ENCODE peak calls at places on chromosome 12, in seven cellular contexts. Q, S, M, P, A, X and C are unnamed samples.

GRCh38 chr12:56158926-56159461 is 835 bp downstream of the MYL6 start:
- DNase-seq in Q (peak), S (peak), M (no peak), P (peak), A (peak), X (peak), C (no peak)

GRCh38 chr12:66572845-66573244 is 106.0 kb downstream of the GRIP1 start:
- DNase-seq in Q (no peak), S (no peak), M (no peak), P (no peak), A (no peak), X (no peak), C (no peak)

GRCh38 chr12:91685917-91686316 is 459.7 kb downstream of the BTG1 start:
- DNase-seq in Q (no peak), S (peak), M (no peak), P (no peak), A (no peak), X (peak), C (no peak)

GRCh38 chr12:42332301-42332894 is 6.4 kb downstream of the PPHLN1 start:
- DNase-seq in Q (no peak), S (peak), M (no peak), P (no peak), A (peak), X (peak), C (no peak)

GRCh38 chr12:4270016-4270669 is 3.4 kb upstream of the CCND2 start:
- DNase-seq in Q (no peak), S (no peak), M (no peak), P (no peak), A (no peak), X (no peak), C (no peak)

GRCh38 chr12:51941011-51941561 is 10.4 kb upstream of the ACVR1B start:
- DNase-seq in Q (no peak), S (peak), M (no peak), P (no peak), A (peak), X (peak), C (no peak)

GRCh38 chr12:124884587-124885438 is 21.1 kb upstream of the SCARB1 start:
- DNase-seq in Q (no peak), S (no peak), M (no peak), P (no peak), A (no peak), X (no peak), C (no peak)

GRCh38 chr12:121107681-121108080 is 25.0 kb upstream of the P2RX7 start:
- DNase-seq in Q (no peak), S (no peak), M (no peak), P (peak), A (no peak), X (peak), C (no peak)

GRCh38 chr12:131755305-131756113 is 44.6 kb downstream of the SFSWAP start:
- DNase-seq in Q (no peak), S (peak), M (no peak), P (peak), A (peak), X (peak), C (no peak)

GRCh38 chr12:64892561-64892960 is 68.1 kb downstream of the TBC1D30 start:
- DNase-seq in Q (no peak), S (no peak), M (no peak), P (no peak), A (no peak), X (no peak), C (no peak)

GRCh38 chr12:51811203-51811805 is 37.2 kb downstream of the FIGNL2 start:
- DNase-seq in Q (no peak), S (no peak), M (no peak), P (no peak), A (no peak), X (no peak), C (no peak)

GRCh38 chr12:108856428-108857157 is 790 bp downstream of the SSH1 start:
- DNase-seq in Q (peak), S (peak), M (no peak), P (peak), A (peak), X (peak), C (no peak)

DNA sequence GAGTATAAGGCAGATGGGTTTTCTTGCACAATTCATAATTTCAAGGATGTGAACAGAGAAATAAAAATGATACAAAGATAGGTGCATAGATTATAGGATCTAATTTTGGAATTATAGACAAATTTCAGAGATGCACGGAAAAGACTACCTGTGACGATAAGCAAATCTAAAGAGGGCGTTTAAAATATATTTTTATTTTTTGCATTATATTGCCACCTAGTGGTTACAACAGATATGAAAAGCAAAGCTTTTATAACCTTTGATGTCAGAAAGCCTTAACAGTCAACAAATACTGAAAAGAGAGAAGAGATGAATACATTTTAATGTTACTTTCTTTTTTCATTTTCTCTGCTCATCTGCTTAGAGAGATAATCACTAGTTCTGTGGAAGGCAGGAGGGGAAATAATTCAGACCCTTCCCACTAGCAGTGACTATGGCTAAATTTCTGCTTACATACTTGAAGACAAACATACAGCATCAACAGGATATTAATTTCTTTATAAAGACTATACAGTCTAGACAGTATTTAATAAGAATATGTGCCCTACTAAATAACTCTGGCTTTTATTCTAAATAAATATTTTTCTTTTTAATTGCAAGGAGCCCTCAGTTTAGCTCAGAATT is 46.3 kb downstream of the NTS start:
- DNase-seq in Q (no peak), S (peak), M (no peak), P (no peak), A (peak), X (peak), C (no peak)
- TF ChIP-seq CTCF in Q (peak), S (peak), M (no peak), P (peak), A (peak), X (peak), C (no peak)

DNA sequence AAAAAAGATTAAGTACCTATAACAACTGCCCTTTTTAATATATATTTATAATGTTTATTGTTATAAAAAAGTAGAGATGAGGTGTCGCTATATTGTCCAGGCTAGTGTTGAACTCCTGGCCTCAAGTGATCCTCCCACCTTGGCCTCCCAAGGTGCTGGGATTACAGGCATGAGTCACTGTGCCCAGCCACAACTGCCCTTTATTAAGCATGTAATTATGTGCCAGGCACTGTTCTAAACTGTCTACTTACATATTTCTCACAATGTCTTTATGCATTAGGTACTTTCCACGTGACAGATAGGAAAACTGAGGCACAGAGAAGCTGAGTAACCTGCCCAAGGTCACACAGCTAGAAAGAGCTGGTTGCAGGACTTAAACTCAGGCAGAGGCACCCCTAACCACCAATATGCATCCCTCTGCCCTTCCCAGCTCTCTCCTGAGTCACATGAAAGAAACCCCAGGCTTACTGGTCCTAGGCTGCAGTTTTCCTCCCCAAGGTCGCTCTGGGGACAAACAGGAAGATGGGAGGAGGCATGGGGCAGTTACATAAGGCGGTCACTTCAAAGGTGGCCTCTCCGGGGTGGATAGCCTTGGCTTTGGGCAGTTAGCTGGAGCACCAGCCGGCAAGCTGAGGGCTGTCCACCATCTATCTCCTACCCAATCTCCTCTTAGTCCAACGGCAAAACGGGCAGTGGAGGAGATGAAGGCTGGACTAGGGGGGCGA is 54.6 kb upstream of the TBX3 start:
- DNase-seq in Q (no peak), S (no peak), M (no peak), P (no peak), A (no peak), X (no peak), C (no peak)
- TF ChIP-seq CTCF in Q (no peak), S (no peak), M (no peak), P (no peak), A (no peak), X (no peak), C (no peak)

DNA sequence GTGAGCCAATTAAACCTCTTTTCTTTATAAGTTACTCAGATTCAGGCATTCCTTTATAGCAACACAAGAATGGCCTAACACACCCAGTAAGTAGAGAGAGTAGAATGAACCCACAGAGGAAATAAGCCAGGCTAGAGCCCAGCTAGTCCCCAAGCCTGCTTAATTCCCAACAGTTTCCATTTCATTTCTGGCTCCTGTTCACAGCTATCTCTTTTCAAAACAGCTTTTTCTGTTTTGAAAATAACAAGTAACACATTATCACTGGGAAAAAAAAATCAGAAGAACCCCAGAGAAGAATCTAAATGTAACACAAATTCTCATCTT is 69.0 kb downstream of the HSPB8 start:
- DNase-seq in Q (no peak), S (no peak), M (no peak), P (no peak), A (no peak), X (no peak), C (no peak)
- TF ChIP-seq CTCF in Q (no peak), S (no peak), M (no peak), P (no peak), A (no peak), X (no peak), C (no peak)

DNA sequence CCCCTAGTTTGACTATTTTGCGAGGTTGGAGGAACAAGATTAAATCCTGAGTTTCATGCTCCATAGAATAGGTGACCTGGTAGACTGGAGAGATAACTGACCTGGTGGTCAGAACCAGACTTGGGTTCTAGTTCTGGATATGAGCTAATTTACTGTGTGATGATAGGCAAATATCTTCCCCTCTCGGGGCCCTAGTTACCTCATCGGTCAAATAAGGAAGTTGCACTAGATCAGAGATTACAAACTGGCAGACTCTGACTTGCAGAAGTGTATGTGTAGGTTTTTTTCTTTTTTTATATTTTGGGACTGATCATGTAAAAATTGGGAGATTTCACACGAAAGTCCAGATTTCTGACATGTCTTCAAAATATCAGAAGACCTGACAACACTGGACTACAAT is 37.0 kb downstream of the RPH3A start:
- DNase-seq in Q (no peak), S (no peak), M (no peak), P (no peak), A (no peak), X (no peak), C (no peak)
- TF ChIP-seq CTCF in Q (no peak), S (no peak), M (no peak), P (no peak), A (no peak), X (no peak), C (no peak)

GRCh38 chr12:43676183-43676813 is 82.3 kb downstream of the PUS7L start:
- DNase-seq in Q (no peak), S (no peak), M (peak), P (no peak), A (peak), X (peak), C (no peak)
- TF ChIP-seq CTCF in Q (no peak), S (peak), M (peak), P (peak), A (peak), X (peak), C (no peak)

GRCh38 chr12:126915309-126915708 is 1351.7 kb upstream of the TMEM132C start:
- DNase-seq in Q (no peak), S (no peak), M (no peak), P (no peak), A (no peak), X (no peak), C (no peak)
- TF ChIP-seq CTCF in Q (no peak), S (no peak), M (no peak), P (no peak), A (no peak), X (no peak), C (no peak)

GRCh38 chr12:113422929-113423669 is 919 bp downstream of the SDSL start:
- DNase-seq in Q (no peak), S (no peak), M (no peak), P (no peak), A (no peak), X (peak), C (no peak)

GRCh38 chr12:113425960-113426453 is 3.8 kb downstream of the SDSL start:
- DNase-seq in Q (no peak), S (no peak), M (no peak), P (no peak), A (no peak), X (no peak), C (no peak)

GRCh38 chr12:113427882-113428281 is 5.7 kb downstream of the SDSL start:
- DNase-seq in Q (no peak), S (no peak), M (no peak), P (no peak), A (no peak), X (no peak), C (no peak)

GRCh38 chr12:113422030-113422900 is at the start of gene SDSL:
- DNase-seq in Q (peak), S (peak), M (peak), P (peak), A (peak), X (peak), C (peak)

DNA sequence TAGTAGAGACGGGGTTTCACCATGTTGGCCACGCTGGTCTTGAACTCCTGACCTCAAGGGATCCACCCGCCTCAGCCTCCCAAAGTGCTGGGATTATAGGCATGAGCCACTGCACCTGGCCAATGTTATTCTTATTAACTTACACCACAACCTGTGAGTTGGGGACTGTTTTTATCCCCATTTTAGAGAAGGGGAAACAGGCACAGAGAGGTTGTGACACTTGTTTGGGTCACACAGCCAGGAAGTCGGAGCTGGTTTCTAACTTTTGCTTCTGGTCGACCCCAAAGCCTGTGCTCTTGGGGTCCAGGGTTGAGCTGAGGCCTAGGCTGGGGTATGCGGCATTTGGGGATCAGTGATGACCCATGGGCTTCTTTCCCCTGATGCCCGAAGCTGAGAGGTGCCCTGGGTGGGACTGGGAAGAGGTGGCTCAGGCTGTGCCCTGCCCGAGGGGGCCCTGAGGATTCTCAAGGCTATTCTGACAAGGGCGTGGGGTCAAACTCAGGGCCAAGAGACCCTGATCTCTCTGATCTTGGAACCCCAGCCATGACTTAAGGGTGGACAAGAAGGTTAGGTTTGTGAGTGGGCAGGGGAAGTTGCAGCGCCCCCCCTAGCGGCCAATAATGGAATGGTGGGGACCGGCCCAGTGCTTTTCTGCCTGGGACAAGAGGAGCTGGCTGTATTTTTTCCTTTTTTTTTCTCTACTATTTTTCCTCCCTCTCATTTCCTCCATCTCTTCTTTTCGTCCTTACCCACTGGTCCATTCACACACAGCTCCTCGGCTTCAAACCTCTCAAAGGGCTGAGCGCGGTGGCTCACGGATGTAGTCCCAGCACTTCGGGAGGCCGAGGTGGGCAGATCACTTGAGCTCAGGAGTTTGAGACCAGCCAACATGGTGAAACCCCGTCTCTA is 3.0 kb downstream of the SDSL start:
- DNase-seq in Q (no peak), S (peak), M (no peak), P (no peak), A (peak), X (peak), C (peak)
- TF ChIP-seq CTCF in Q (peak), S (peak), M (peak), P (peak), A (peak), X (peak), C (no peak)